ENCODE peak calls at places on chromosomes 13 and 19, in four cellular contexts. One of them, this sample, is unnamed.

GRCh38 chr19:40756502-40757110 is 5.6 kb downstream of the SNRPA start:
- DNase-seq in uterus: no peak
- DNase-seq in GM04503: no peak
- DNase-seq in progenitor cell of endocrine pancreas: no peak
- DNase-seq in this sample: no peak

GRCh38 chr19:35853038-35853756 is 893 bp upstream of the NPHS1 start:
- DNase-seq in uterus: no peak
- DNase-seq in progenitor cell of endocrine pancreas: no peak
- DNase-seq in GM04503: no peak
- DNase-seq in this sample: no peak

GRCh38 chr13:66835040-66835628 is 395.0 kb downstream of the PCDH9 start:
- DNase-seq in uterus: peak; percentile 28
- DNase-seq in GM04503: no peak
- DNase-seq in progenitor cell of endocrine pancreas: no peak
- DNase-seq in this sample: no peak

GRCh38 chr19:10126213-10126639 is 6.5 kb upstream of the EIF3G start:
- DNase-seq in progenitor cell of endocrine pancreas: no peak
- DNase-seq in uterus: no peak
- DNase-seq in GM04503: no peak
- DNase-seq in this sample: no peak

GRCh38 chr19:53389591-53390377 is 5.2 kb upstream of the ZNF765 start:
- DNase-seq in progenitor cell of endocrine pancreas: no peak
- DNase-seq in uterus: no peak
- DNase-seq in GM04503: no peak
- DNase-seq in this sample: peak; percentile 68

GRCh38 chr13:27789495-27790303 is 2.6 kb upstream of the GSX1 start:
- DNase-seq in uterus: no peak
- DNase-seq in GM04503: no peak
- DNase-seq in progenitor cell of endocrine pancreas: no peak
- DNase-seq in this sample: peak; percentile 82

GRCh38 chr19:55592391-55593090 is 6.8 kb downstream of the FIZ1 start:
- DNase-seq in GM04503: no peak
- DNase-seq in progenitor cell of endocrine pancreas: no peak
- DNase-seq in uterus: no peak
- DNase-seq in this sample: peak; percentile 83

GRCh38 chr19:34577531-34578101 is 96.1 kb downstream of the WTIP start:
- DNase-seq in uterus: no peak
- DNase-seq in progenitor cell of endocrine pancreas: no peak
- DNase-seq in GM04503: no peak
- DNase-seq in this sample: no peak

GRCh38 chr13:110328509-110328908 is 21.4 kb downstream of the COL4A2 start:
- DNase-seq in progenitor cell of endocrine pancreas: no peak
- DNase-seq in GM04503: no peak
- DNase-seq in uterus: no peak
- DNase-seq in this sample: no peak

This sample was measured in upper lobe of left lung.